ENCODE peak calls at places on chromosomes 11 and 22, in six cellular contexts. T is stimulated activated CD8-positive, alpha-beta memory T cell treated with anti-CD3 and anti-CD28 coated beads, Interleukin-7, amount 100 ng/mL, for 1 hour; P is HT1080; R is stimulated activated CD4-positive, alpha-beta T cell treated with anti-CD3 and anti-CD28 coated beads, Interleukin-4, amount 100 ng/mL, for 48 hours; A is neural progenitor cell; M is GM23338. J is an unnamed sample.

GRCh38 chr11:109033627-109034340 is 368.9 kb downstream of the DDX10 start:
- DNase-seq in P (peak; percentile 89), T (no peak), A (no peak), R (no peak), M (no peak), J (peak; percentile 81)

GRCh38 chr11:117356126-117356761 is 28.6 kb downstream of the CEP164 start:
- DNase-seq in A (no peak), P (no peak), M (no peak), R (no peak), T (no peak), J (no peak)

GRCh38 chr11:120089036-120090001 is 48.6 kb downstream of the TRIM29 start:
- DNase-seq in A (no peak), P (no peak), R (no peak), T (no peak), M (no peak), J (no peak)

GRCh38 chr22:45112136-45112879 is 51.4 kb upstream of the NUP50 start:
- DNase-seq in A (no peak), P (peak; percentile 75), T (no peak), R (no peak), M (no peak), J (peak; percentile 5)

GRCh38 chr11:119980431-119980830 is 157.5 kb downstream of the TRIM29 start:
- DNase-seq in M (no peak), A (no peak), R (no peak), P (no peak), T (no peak), J (no peak)

GRCh38 chr11:130801287-130802146 is 114.8 kb downstream of the SNX19 start:
- DNase-seq in M (no peak), P (no peak), T (no peak), A (no peak), R (no peak), J (peak; percentile 60)

GRCh38 chr11:72951193-72951592 is 137.0 kb downstream of the ATG16L2 start:
- DNase-seq in A (no peak), M (no peak), R (no peak), P (no peak), T (no peak), J (peak; percentile 33)

GRCh38 chr11:48079602-48080001 is 99.2 kb downstream of the PTPRJ start:
- DNase-seq in P (no peak), R (no peak), M (no peak), T (no peak), A (no peak), J (no peak)

GRCh38 chr11:59271247-59271755 is 58.6 kb upstream of the MPEG1 start:
- DNase-seq in P (no peak), T (no peak), M (no peak), R (no peak), A (no peak), J (no peak)

GRCh38 chr11:57341250-57341808 is 3.2 kb downstream of the P2RX3 start:
- DNase-seq in T (no peak), M (no peak), R (no peak), A (no peak), P (no peak), J (no peak)

GRCh38 chr11:2541881-2542361 is 97.1 kb downstream of the KCNQ1 start:
- DNase-seq in P (no peak), T (no peak), M (no peak), A (no peak), R (no peak), J (no peak)

GRCh38 chr22:20219667-20220628 is 48.2 kb downstream of the RTN4R start:
- DNase-seq in R (no peak), A (no peak), M (peak; percentile 38), T (no peak), P (no peak), J (no peak)

GRCh38 chr11:76692956-76693355 is 22.4 kb upstream of the LRRC32 start:
- DNase-seq in R (no peak), A (no peak), M (no peak), P (no peak), T (no peak), J (no peak)

GRCh38 chr22:19361501-19362103 is 69.9 kb downstream of the HIRA start:
- DNase-seq in T (no peak), A (no peak), P (no peak), R (no peak), M (no peak), J (no peak)

GRCh38 chr22:38867496-38868285 is 4.3 kb downstream of the CBX6 start:
- DNase-seq in R (no peak), A (no peak), M (no peak), T (no peak), P (no peak), J (no peak)

GRCh38 chr11:102134597-102134996 is 24.4 kb downstream of the YAP1 start:
- DNase-seq in R (no peak), A (no peak), T (no peak), P (no peak), M (no peak), J (no peak)

GRCh38 chr11:95359323-95359656 is 128.3 kb upstream of the SESN3 start:
- DNase-seq in A (no peak), P (no peak), T (no peak), M (no peak), R (no peak), J (no peak)

GRCh38 chr11:43830928-43831440 is 49.6 kb upstream of the ALKBH3 start:
- DNase-seq in A (no peak), M (no peak), T (peak; percentile 13), R (peak; percentile 31), P (peak; percentile 100), J (peak; percentile 99)

GRCh38 chr11:130520231-130520630 is 71.8 kb downstream of the ADAMTS15 start:
- DNase-seq in T (no peak), M (no peak), R (no peak), A (no peak), P (no peak), J (no peak)

GRCh38 chr22:38863531-38864131 is 8.4 kb downstream of the CBX6 start:
- DNase-seq in A (no peak), M (no peak), P (no peak), T (no peak), R (no peak), J (no peak)